ENCODE peak calls at places on chromosomes 16 and 17, in eight cellular contexts. V is hepatocyte, L is coronary artery, B is lower leg skin, I is OCI-LY7, R is GM10248, N is breast epithelium, T is left lung. D is an unnamed sample.

GRCh38 chr16:57775661-57776469 is 26.4 kb downstream of the KIFC3 start:
- DNase-seq in I (no peak), N (no peak), R (no peak), B (no peak), V (peak; percentile 73), T (no peak), L (no peak), D (peak; percentile 63)

GRCh38 chr17:3812771-3813170 is 11.8 kb upstream of the ITGAE start:
- DNase-seq in N (no peak), I (no peak), T (no peak), V (no peak), B (no peak), L (no peak), R (no peak), D (no peak)

GRCh38 chr17:65058151-65058550 is 1.6 kb upstream of the GNA13 start:
- DNase-seq in N (no peak), T (no peak), I (no peak), L (no peak), R (no peak), V (no peak), B (no peak), D (no peak)

GRCh38 chr16:57530104-57530522 is 6.3 kb downstream of the CCDC102A start:
- DNase-seq in N (no peak), T (peak; percentile 40), I (peak; percentile 53), B (peak; percentile 87), L (peak; percentile 72), R (peak; percentile 77), V (peak; percentile 79), D (no peak)

GRCh38 chr16:24358117-24358516 is 102.0 kb downstream of the CACNG3 start:
- DNase-seq in V (no peak), T (no peak), I (no peak), R (no peak), L (no peak), B (no peak), N (no peak), D (no peak)

GRCh38 chr17:80874866-80875445 is 116.7 kb upstream of the CHMP6 start:
- DNase-seq in I (no peak), V (no peak), R (no peak), N (peak; percentile 48), B (no peak), L (no peak), T (peak; percentile 12), D (no peak)

GRCh38 chr17:81228420-81228819 is 5.7 kb upstream of the CEP131 start:
- DNase-seq in B (no peak), R (peak; percentile 57), I (peak; percentile 60), T (no peak), N (no peak), V (no peak), L (no peak), D (no peak)

GRCh38 chr16:10256855-10257641 is 74.8 kb upstream of the GRIN2A start:
- DNase-seq in I (peak; percentile 67), L (no peak), N (peak; percentile 55), V (peak; percentile 77), B (no peak), R (peak; percentile 80), T (no peak), D (peak; percentile 25)

GRCh38 chr17:39069114-39069756 is 82.2 kb downstream of the PLXDC1 start:
- DNase-seq in N (no peak), V (peak; percentile 65), L (no peak), R (peak; percentile 78), B (no peak), T (no peak), I (peak; percentile 76), D (no peak)

GRCh38 chr17:78506454-78507309 is 70.5 kb downstream of the DNAH17 start:
- DNase-seq in B (no peak), R (no peak), I (no peak), N (no peak), L (no peak), T (no peak), V (no peak), D (no peak)

GRCh38 chr16:19878760-19879159 is 5.9 kb downstream of the GPRC5B start:
- DNase-seq in B (no peak), N (no peak), R (no peak), I (no peak), T (no peak), L (no peak), V (no peak), D (no peak)

GRCh38 chr16:19881783-19882182 is 2.9 kb downstream of the GPRC5B start:
- DNase-seq in V (no peak), T (no peak), B (no peak), R (no peak), I (no peak), L (no peak), N (no peak), D (no peak)

GRCh38 chr16:19881028-19881427 is 3.6 kb downstream of the GPRC5B start:
- DNase-seq in N (no peak), I (no peak), V (no peak), B (no peak), R (no peak), T (no peak), L (no peak), D (no peak)

GRCh38 chr16:19876501-19877059 is 8.1 kb downstream of the GPRC5B start:
- DNase-seq in R (no peak), I (no peak), V (no peak), N (no peak), B (no peak), L (no peak), T (no peak), D (no peak)

GRCh38 chr16:19879241-19879792 is 5.3 kb downstream of the GPRC5B start:
- DNase-seq in T (no peak), V (peak; percentile 82), I (no peak), L (no peak), N (no peak), R (no peak), B (no peak), D (no peak)
- TF ChIP-seq CTCF in T (no peak), V (no peak), I (no peak), L (no peak), N (no peak), R (no peak), B (no peak), D (no peak)

GRCh38 chr17:36183001-36183810 is 6.8 kb upstream of the TBC1D3B start:
- DNase-seq in N (peak; percentile 75), L (no peak), T (peak; percentile 73), V (peak; percentile 96), I (no peak), B (peak; percentile 88), R (peak; percentile 59), D (peak; percentile 78)
- TF ChIP-seq CTCF in N (no peak), L (no peak), T (no peak), V (peak; percentile 26), I (no peak), B (no peak), R (peak; percentile 14), D (no peak)

DNA sequence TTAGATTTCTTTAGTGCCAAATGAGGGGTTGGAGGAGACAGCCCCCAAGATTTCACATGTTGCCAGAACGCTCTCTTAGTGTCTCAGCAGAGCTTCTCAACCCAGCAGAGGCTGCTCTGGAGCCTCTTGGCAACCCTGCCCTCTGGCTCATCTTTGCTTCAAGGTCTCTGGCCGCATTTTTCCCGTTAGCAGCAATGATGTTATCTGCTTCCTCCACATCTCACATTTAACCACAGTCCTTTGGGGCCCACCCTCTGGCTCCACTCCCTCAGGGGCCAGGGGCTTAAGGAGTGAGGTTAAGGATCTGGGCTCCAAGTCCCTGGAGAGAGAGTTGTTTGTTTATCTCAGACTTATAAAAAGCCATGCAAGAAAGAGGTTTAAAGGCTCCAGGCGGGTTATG is 3.3 kb upstream of the XYLT1 start:
- DNase-seq in R (no peak), V (peak; percentile 43), T (no peak), B (peak; percentile 85), N (no peak), L (no peak), I (no peak), D (no peak)
- TF ChIP-seq CTCF in R (no peak), V (no peak), T (no peak), B (no peak), N (no peak), L (no peak), I (no peak), D (no peak)

GRCh38 chr17:37207103-37207502 is 168.7 kb upstream of the C17orf78 start:
- DNase-seq in L (no peak), T (no peak), I (no peak), B (no peak), V (no peak), R (no peak), N (no peak), D (no peak)

GRCh38 chr17:37206299-37206698 is 169.5 kb upstream of the C17orf78 start:
- DNase-seq in I (no peak), T (no peak), B (no peak), V (no peak), N (no peak), R (no peak), L (no peak), D (no peak)

GRCh38 chr17:37213927-37214326 is 161.9 kb upstream of the C17orf78 start:
- DNase-seq in N (no peak), L (no peak), B (no peak), I (no peak), T (no peak), R (no peak), V (no peak), D (no peak)

DNA sequence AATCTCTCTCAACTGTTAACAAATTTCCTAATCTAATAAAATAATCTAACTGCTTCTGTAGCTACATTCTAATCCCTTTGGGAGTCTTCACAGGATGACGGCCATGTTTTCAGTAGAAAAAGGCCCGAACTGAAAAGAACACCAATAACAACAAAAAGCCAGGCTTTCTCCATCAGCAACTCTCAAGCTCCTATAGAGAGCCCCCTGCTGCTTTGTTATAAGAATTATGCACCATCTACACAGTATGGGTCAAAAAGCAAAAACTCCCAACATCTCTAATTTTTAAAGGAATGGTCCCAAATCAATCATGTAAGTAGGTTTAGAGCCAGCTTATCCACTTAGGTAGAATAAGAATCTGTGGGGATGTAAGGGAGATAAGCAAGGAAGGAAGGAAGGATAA is 163.6 kb upstream of the C17orf78 start:
- DNase-seq in L (no peak), I (no peak), R (no peak), N (no peak), T (no peak), V (no peak), B (no peak), D (no peak)
- TF ChIP-seq CTCF in L (no peak), I (peak; percentile 57), R (no peak), N (no peak), T (no peak), V (peak; percentile 12), B (no peak), D (no peak)

DNA sequence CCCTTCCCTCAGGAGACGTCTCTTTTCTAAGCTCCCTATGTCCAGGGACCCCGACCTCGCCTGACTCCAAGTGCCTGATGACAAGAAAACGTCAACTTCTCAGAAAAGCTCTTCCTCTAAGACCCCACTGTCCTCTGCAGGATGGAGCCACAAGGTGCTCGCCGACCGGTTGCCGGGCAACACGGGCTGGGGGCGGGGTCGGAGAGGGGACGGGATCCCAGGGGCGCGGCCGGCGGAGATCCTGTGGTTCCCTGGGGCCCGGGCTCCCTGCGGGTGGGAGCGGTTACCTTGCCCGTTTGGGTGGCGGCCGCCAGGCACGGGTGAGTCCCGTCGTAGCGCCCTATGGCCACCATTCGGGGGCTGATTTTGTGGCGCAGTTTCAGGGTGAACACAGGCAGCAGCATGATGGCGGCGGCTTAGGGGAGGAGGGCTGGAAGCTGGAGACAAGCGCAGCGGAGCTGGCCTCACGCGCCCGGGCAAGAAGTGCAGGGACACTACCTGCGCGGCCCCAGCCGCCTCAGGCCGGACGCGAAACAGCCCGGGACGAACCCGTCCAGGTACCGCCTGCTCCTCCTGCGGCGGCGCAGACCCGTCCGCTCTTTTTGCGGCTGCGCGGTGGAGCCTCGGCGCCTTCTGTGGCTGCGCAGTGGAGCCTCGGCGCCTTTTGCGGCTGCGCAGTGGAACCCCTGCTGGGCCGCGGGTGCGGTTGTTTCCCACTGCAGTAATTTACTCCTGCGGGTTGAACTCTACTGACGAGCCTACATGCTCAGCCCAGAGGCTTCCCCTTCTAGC is at the start of gene BBS2:
- DNase-seq in B (peak; percentile 97), R (peak; percentile 94), I (peak; percentile 91), V (peak; percentile 96), L (peak; percentile 89), N (peak; percentile 86), T (peak; percentile 92), D (peak; percentile 80)
- TF ChIP-seq CTCF in B (no peak), R (no peak), I (peak; percentile 15), V (no peak), L (no peak), N (no peak), T (no peak), D (peak; percentile 24)